ENCODE peak calls at places on chromosome 21, in four cellular contexts. K is GM12878, V is K562, E is HepG2. B is an unnamed sample.

GRCh38 chr21:29265690-29266479 is 32.8 kb upstream of the BACH1 start:
- DNase-seq in E (no peak), V (no peak), K (peak), B (no peak)

GRCh38 chr21:28731700-28732321 is 260.9 kb downstream of the LTN1 start:
- DNase-seq in V (no peak), E (no peak), K (no peak), B (no peak)

GRCh38 chr21:46347791-46348381 is 23.9 kb downstream of the PCNT start:
- DNase-seq in V (no peak), K (no peak), E (no peak), B (no peak)

GRCh38 chr21:36901575-36901974 is 64.9 kb downstream of the HLCS start:
- DNase-seq in V (no peak), E (no peak), K (no peak), B (no peak)

GRCh38 chr21:41170442-41170841 is 2.5 kb downstream of the BACE2 start:
- DNase-seq in K (no peak), E (peak), V (peak), B (peak)

GRCh38 chr21:46006547-46007497 is 25.3 kb downstream of the COL6A1 start:
- DNase-seq in K (no peak), V (no peak), E (no peak), B (no peak)

GRCh38 chr21:41431788-41432548 is 5.9 kb downstream of the MX1 start:
- DNase-seq in V (no peak), E (no peak), K (peak), B (no peak)

GRCh38 chr21:20721151-20721550 is 277.1 kb upstream of the NCAM2 start:
- DNase-seq in K (no peak), V (no peak), E (no peak), B (no peak)

GRCh38 chr21:46425566-46425965 is 33.1 kb upstream of the DIP2A start:
- DNase-seq in E (no peak), V (no peak), K (no peak), B (no peak)

GRCh38 chr21:33244082-33244780 is 14.5 kb downstream of the IFNAR2 start:
- DNase-seq in E (no peak), K (no peak), V (no peak), B (no peak)

GRCh38 chr21:26405735-26406361 is 167.2 kb downstream of the CYYR1 start:
- DNase-seq in V (no peak), K (no peak), E (no peak), B (no peak)

GRCh38 chr21:28675265-28676041 is 317.2 kb downstream of the LTN1 start:
- DNase-seq in E (no peak), K (no peak), V (no peak), B (no peak)

GRCh38 chr21:24509131-24509530 is 1098.2 kb downstream of the MRPL39 start:
- DNase-seq in E (no peak), K (no peak), V (no peak), B (no peak)

GRCh38 chr21:39397651-39398385 is 47.8 kb downstream of the LCA5L start:
- DNase-seq in V (no peak), K (no peak), E (no peak), B (no peak)

GRCh38 chr21:31991356-31992331 is 118.8 kb downstream of the HUNK start:
- DNase-seq in K (no peak), E (no peak), V (no peak), B (no peak)

GRCh38 chr21:42461881-42462877 is 33.8 kb downstream of the RSPH1 start:
- DNase-seq in K (no peak), E (no peak), V (no peak), B (no peak)

GRCh38 chr21:42459065-42459430 is 37.0 kb downstream of the RSPH1 start:
- DNase-seq in K (no peak), V (no peak), E (no peak), B (no peak)

GRCh38 chr21:42461185-42461520 is 34.9 kb downstream of the RSPH1 start:
- DNase-seq in E (no peak), K (no peak), V (no peak), B (no peak)

GRCh38 chr21:42459583-42460215 is 36.3 kb downstream of the RSPH1 start:
- DNase-seq in K (no peak), E (no peak), V (no peak), B (no peak)

GRCh38 chr21:42460391-42461184 is 35.4 kb downstream of the RSPH1 start:
- DNase-seq in K (peak), E (no peak), V (no peak), B (no peak)
- TF ChIP-seq CBX5 in K (no peak), E (no peak), V (no peak), B (no peak)

DNA sequence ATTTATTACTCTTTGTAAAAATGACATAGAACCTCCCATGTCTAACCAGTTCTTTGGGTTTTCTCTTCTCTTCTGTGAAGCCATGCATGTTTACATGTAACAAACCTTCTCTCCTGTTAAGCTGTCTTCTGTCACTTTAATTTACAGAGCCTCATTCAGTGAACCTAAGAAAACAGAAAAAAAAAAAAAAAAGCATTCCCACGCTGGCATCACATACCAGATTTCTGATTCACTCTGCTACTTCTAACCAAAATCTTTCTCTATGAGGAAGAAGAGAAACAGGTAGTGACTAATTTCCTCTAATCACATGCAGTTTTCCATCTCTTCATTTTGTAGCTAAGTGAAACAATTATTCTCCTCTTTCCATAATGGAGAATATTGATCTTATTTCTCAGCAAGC is 141.4 kb upstream of the CXADR start:
- DNase-seq in K (no peak), V (no peak), E (no peak), B (no peak)
- TF ChIP-seq CBX5 in K (no peak), V (no peak), E (no peak), B (no peak)

GRCh38 chr21:43988016-43988415 is 24.1 kb upstream of the TRAPPC10 start:
- DNase-seq in E (no peak), V (no peak), K (no peak), B (no peak)

GRCh38 chr21:43984905-43985689 is 27.0 kb upstream of the TRAPPC10 start:
- DNase-seq in K (no peak), E (no peak), V (no peak), B (no peak)

GRCh38 chr21:43987509-43987908 is 24.6 kb upstream of the TRAPPC10 start:
- DNase-seq in K (no peak), E (no peak), V (no peak), B (no peak)

GRCh38 chr21:43985690-43986251 is 26.3 kb upstream of the TRAPPC10 start:
- DNase-seq in E (no peak), V (peak), K (no peak), B (no peak)

GRCh38 chr21:43986544-43987451 is 25.3 kb upstream of the TRAPPC10 start:
- DNase-seq in V (no peak), E (no peak), K (no peak), B (no peak)
- TF ChIP-seq CBX5 in V (no peak), E (no peak), K (no peak), B (no peak)

GRCh38 chr21:44548381-44548780 is 2.9 kb downstream of the KRTAP10-2 start:
- DNase-seq in K (no peak), E (no peak), V (no peak), B (peak)

GRCh38 chr21:44549525-44550211 is 1.6 kb downstream of the KRTAP10-2 start:
- DNase-seq in E (no peak), V (no peak), K (no peak), B (no peak)

GRCh38 chr21:44550807-44551206 is 498 bp downstream of the KRTAP10-2 start:
- DNase-seq in E (no peak), V (no peak), K (no peak), B (no peak)

GRCh38 chr21:44548922-44549321 is 2.4 kb downstream of the KRTAP10-2 start:
- DNase-seq in K (no peak), E (no peak), V (no peak), B (peak)

GRCh38 chr21:44547656-44548331 is 3.5 kb downstream of the KRTAP10-2 start:
- DNase-seq in V (no peak), E (no peak), K (no peak), B (no peak)
- TF ChIP-seq CBX5 in V (no peak), E (no peak), K (no peak), B (no peak)

GRCh38 chr21:15616864-15617574 is 112.8 kb upstream of the USP25 start:
- DNase-seq in E (no peak), K (no peak), V (no peak), B (no peak)

GRCh38 chr21:15614757-15615156 is 115.0 kb upstream of the USP25 start:
- DNase-seq in E (no peak), K (no peak), V (no peak), B (no peak)

GRCh38 chr21:15620892-15621291 is 108.9 kb upstream of the USP25 start:
- DNase-seq in E (no peak), V (no peak), K (no peak), B (no peak)

GRCh38 chr21:15617968-15618367 is 111.8 kb upstream of the USP25 start:
- DNase-seq in E (no peak), K (no peak), V (no peak), B (no peak)
- TF ChIP-seq CBX5 in E (no peak), K (no peak), V (no peak), B (no peak)

GRCh38 chr21:35852820-35853219 is 207.5 kb downstream of the SETD4 start:
- DNase-seq in K (no peak), V (no peak), E (no peak), B (no peak)

GRCh38 chr21:35850029-35850428 is 210.3 kb downstream of the SETD4 start:
- DNase-seq in V (no peak), K (no peak), E (no peak), B (no peak)

GRCh38 chr21:35853321-35853922 is 206.9 kb downstream of the SETD4 start:
- DNase-seq in V (no peak), K (no peak), E (no peak), B (no peak)

GRCh38 chr21:35850542-35851103 is 209.7 kb downstream of the SETD4 start:
- DNase-seq in E (no peak), K (no peak), V (no peak), B (no peak)

GRCh38 chr21:35849131-35849530 is 211.2 kb downstream of the SETD4 start:
- DNase-seq in E (no peak), K (no peak), V (no peak), B (no peak)
- TF ChIP-seq CBX5 in E (no peak), K (no peak), V (no peak), B (no peak)

B was measured in H1.